ENCODE peak calls at places on chromosomes 6 and 20, in six cellular contexts. T, V, U, A, W and D are unnamed samples. For H3K4me1, the result is how much of the 10 kb centered on the place peaks cover.

GRCh38 chr6:81977488-81977887 is 225.0 kb upstream of the TENT5A start:
- DNase-seq in T (no peak), V (no peak), U (no peak), A (no peak), W (no peak), D (no peak)

GRCh38 chr6:144094731-144095133 is 641 bp downstream of the SF3B5 start:
- DNase-seq in T (no peak), V (no peak), U (no peak), A (no peak), W (no peak), D (no peak)

GRCh38 chr20:62924567-62925419 is 1.5 kb downstream of the DIDO1 start:
- DNase-seq in T (no peak), V (peak), U (no peak), A (peak), W (peak), D (no peak)

GRCh38 chr6:43809417-43810305 is 39.6 kb downstream of the VEGFA start:
- DNase-seq in T (no peak), V (peak), U (no peak), A (peak), W (no peak), D (no peak)

GRCh38 chr20:641516-641913 is 11.5 kb downstream of the SRXN1 start:
- DNase-seq in T (no peak), V (peak), U (no peak), A (peak), W (peak), D (no peak)

GRCh38 chr20:64228751-64229518 is 26.6 kb upstream of the PCMTD2 start:
- DNase-seq in T (no peak), V (no peak), U (no peak), A (no peak), W (no peak), D (no peak)

GRCh38 chr20:63738687-63739128 is 868 bp upstream of the SLC2A4RG start:
- DNase-seq in T (no peak), V (peak), U (no peak), A (peak), W (peak), D (no peak)

GRCh38 chr6:1778693-1779235 is 169.0 kb downstream of the FOXC1 start:
- DNase-seq in T (no peak), V (no peak), U (no peak), A (no peak), W (no peak), D (no peak)

GRCh38 chr20:42218566-42218965 is 600.4 kb upstream of the CHD6 start:
- DNase-seq in T (no peak), V (no peak), U (no peak), A (no peak), W (peak), D (no peak)

GRCh38 chr20:6698056-6698455 is 69.4 kb upstream of the BMP2 start:
- DNase-seq in T (no peak), V (peak), U (peak), A (no peak), W (no peak), D (no peak)

GRCh38 chr20:37534401-37535157 is 6.9 kb upstream of the BLCAP start:
- DNase-seq in T (peak), V (peak), U (peak), A (peak), W (peak), D (peak)
- TF ChIP-seq SIN3A in T (no peak), V (no peak), U (no peak), A (no peak), W (no peak), D (no peak)

DNA sequence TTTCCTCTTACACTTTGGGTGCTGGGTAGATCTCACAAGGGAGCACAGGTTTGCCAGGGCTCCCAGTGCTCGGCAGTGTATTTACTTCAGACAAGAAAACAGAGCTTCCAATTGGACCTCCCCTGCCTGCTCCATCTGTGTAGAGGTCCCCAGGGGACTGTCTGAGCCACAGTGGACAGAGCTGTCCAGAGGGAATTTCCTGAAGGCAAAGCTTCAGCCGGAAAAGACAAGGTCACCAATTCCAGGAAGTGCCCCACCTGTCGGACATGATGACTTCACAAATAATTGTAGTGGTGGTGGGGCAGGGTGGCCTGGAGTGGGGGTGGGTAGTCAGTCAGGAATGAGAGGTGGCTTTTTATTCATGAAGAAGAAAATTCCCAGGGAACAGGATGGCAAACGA is 18.6 kb downstream of the ADGRF5 start:
- DNase-seq in T (no peak), V (peak), U (no peak), A (no peak), W (no peak), D (no peak)
- TF ChIP-seq POLR2AphosphoS5 in T (no peak), V (no peak), U (no peak), A (no peak), W (no peak), D (no peak)

GRCh38 chr6:13854716-13855250 is 40.4 kb upstream of the MCUR1 start:
- DNase-seq in T (no peak), V (no peak), U (no peak), A (no peak), W (no peak), D (no peak)
- H3K4me1 ChIP-seq in T (under half), V (under half), U (under half), A (under half), W (under half), D (under half)

DNA sequence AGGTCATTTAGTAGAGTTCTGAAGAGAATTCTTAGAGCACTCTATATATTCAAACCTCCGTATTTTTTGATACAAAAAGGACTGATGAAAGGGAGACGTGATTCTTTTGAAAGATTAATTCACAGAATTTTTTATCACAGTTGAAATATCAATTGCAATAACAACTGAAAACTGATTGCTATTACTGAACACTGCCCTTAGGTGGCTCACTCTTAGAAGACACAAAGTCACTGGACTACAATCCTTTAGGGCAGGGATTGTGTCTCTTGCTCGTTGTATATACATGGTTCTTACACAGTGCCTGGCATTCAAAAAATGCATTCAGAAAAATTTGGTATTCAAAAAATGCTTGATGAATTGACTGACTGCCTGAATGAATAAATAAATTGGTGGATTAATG is 17.1 kb upstream of the CALHM6 start:
- DNase-seq in T (no peak), V (peak), U (peak), A (peak), W (peak), D (peak)
- TF ChIP-seq SIN3A in T (no peak), V (no peak), U (no peak), A (no peak), W (no peak), D (no peak)

DNA sequence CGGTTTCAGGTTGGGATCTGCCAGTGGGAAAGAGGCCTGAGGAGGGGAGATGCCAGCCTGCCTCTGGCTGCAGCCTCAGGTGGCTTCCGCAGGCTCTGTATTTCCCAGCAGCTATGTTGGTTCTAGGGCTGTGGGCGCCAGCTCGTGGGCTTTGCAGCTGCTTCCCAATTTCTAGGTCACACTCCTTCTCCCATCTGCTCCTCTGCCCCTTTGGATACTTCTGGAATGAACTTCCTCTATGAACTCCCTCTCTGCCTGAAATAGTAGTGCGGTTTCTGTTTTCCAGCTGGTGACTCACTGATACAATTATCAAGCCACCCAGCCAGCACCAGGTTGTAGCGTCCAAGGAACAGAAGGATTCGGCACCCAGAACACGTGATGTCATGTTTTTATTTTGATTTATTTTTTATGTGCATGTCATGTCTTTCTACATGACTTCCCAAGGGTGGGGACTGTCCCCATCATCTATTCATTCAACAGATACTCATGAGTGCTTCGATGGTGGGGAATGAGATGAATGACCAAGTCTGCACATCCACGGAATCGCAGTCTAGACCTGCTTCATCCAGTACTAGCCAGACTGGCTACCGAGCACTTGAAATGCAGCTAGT is 38.0 kb downstream of the TGM2 start:
- DNase-seq in T (no peak), V (no peak), U (peak), A (peak), W (no peak), D (peak)
- TF ChIP-seq POLR2AphosphoS5 in T (no peak), V (no peak), U (no peak), A (peak), W (peak), D (no peak)

DNA sequence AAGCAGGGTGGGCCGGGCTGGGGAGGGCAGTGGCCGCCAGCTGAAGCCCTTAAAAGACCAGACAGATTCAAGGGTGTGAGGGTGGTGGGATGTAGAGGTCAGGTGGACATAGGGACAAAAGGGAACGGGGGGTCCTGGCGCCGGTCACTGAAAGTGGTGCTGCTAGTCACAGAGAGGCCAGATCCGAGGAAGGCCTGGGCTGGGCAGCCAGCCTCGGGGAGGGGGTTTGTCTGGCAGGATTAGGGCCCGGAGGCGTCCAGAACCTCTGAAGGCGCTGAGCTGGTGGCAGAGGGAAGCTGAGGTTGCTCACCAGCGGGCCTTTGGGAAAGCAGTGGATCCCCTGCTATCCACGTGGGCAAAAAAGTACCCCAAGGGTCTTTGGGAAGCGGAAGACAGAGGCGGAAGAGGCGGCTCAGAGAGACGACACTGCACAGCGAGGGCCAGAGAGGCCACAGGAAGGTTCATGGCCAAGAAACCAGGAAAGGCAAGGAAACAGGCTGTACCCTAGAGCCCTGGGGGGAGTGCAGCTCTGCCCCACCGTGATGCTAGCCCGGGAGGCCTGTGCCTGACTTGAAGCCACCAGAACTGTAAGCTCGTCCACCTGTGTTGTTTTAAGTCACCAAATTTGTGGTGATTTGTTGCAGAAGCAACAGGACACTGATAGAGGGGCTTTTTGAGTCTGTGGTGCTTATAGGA is 106.0 kb downstream of the TMEM242 start:
- DNase-seq in T (no peak), V (no peak), U (no peak), A (no peak), W (no peak), D (no peak)
- H3K4me1 ChIP-seq in T (under half), V (under half), U (under half), A (under half), W (under half), D (under half)

DNA sequence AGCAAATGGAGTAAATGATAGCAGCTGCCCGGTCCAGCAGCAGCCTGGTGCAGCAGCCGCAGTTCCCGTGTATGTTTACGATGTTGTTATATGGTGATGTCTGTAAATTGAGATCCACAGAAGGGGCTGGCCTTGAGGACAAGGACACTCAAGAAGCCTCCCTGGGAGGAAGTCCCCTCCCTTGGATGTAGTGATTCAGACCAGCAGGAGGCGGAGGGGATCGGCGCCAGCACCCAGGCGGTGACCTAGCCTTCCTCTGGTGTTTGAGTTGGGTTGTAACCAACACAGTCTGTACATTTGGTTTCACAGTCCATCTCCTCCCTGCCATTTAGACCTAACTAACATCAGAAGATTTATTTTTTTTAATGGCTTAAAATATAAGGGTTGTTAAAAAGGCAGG is 187.8 kb downstream of the SYNDIG1 start:
- DNase-seq in T (no peak), V (no peak), U (no peak), A (peak), W (no peak), D (no peak)
- TF ChIP-seq SIN3A in T (no peak), V (no peak), U (no peak), A (no peak), W (no peak), D (no peak)

DNA sequence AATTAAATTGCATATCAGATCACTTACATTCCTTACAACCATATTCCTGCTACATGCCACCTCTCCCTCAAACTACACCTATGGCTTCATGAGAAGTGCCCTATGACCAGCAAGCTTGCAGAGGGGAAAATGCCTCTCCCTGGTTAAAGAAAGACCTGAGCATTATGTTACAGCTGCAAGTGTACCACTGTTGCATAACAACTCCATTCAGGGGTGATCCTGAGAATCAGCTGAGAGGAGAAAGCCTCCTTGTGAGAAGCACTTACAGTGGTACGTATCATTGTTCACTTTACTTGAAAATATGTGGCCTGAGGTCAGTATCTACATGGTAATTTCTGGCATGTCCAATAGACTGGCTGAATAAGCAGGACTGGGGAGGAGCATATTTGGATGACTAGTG is 19.9 kb downstream of the PDSS2 start:
- DNase-seq in T (no peak), V (no peak), U (no peak), A (no peak), W (no peak), D (no peak)
- TF ChIP-seq POLR2AphosphoS5 in T (no peak), V (no peak), U (no peak), A (no peak), W (no peak), D (no peak)

GRCh38 chr20:44314870-44315269 is 3.9 kb upstream of the FITM2 start:
- DNase-seq in T (no peak), V (no peak), U (no peak), A (no peak), W (no peak), D (no peak)
- H3K4me1 ChIP-seq in T (under half), V (under half), U (under half), A (under half), W (under half), D (under half)

DNA sequence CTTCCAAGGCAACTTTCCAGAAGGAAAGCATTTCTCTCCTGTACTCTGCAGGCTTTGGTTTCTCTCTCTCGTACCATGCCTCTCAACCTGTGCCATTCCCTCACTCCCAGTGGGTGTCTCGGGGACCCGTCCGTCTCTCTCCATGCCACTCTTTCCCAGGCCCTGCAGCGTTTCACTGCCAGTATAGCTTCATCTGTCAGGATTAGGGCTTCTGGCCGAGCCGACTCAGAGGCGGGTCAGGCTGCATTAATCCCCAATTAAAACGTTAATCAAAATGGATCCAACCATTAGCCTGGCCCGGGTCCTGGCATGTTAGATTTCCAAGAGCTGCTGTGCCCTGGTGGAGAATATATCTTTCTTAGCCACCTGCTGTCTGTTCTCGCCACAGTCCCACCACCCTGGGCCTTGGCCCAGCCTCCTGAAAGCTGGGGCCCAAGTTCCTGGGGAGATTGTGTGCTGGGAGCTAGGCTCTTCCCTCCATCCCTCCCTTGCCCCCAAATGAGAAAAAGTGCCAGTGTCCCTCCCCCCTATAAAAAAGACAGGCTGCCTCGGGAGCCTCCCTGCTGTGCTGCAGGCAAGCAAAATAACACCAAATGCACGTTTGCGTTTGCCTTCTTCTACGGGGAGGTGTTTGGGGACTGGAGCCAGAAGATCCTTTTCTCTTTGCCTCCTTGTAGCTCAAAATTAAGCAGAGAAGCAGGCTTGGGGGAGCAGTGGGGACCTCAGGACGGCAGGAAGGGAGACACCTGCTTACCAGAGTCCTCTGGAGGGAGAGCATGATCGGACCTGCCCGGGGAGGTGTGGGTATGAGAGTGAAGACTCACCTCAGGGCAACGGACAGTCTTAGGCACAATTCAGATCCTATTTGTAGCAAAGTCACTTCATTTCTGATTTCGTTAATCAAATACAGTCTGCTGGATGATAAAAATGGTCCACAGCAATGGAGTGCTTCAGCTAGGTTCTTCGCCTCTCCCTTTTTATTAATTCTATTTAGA is 3.0 kb downstream of the KCNG1 start:
- DNase-seq in T (no peak), V (no peak), U (no peak), A (no peak), W (peak), D (no peak)
- TF ChIP-seq SIN3A in T (no peak), V (no peak), U (no peak), A (no peak), W (no peak), D (no peak)